ENCODE peak calls at places on chromosomes 16 and 17, in four cellular contexts. T is HepG2, M is GM12878, B is K562. R is an unnamed sample.

GRCh38 chr16:83995756-83996155 is 27.7 kb downstream of the NECAB2 start:
- DNase-seq in M (no peak), T (no peak), B (peak), R (peak)

GRCh38 chr16:351804-352520 is 561 bp downstream of the AXIN1 start:
- DNase-seq in T (no peak), B (no peak), M (no peak), R (peak)

GRCh38 chr16:48617711-48618148 is 7.8 kb upstream of the N4BP1 start:
- DNase-seq in B (no peak), M (no peak), T (no peak), R (no peak)

GRCh38 chr17:74307984-74308773 is 17.8 kb upstream of the KIF19 start:
- DNase-seq in T (no peak), B (peak), M (no peak), R (no peak)

GRCh38 chr17:19401321-19402010 is 9.6 kb upstream of the RNF112 start:
- DNase-seq in B (no peak), M (no peak), T (no peak), R (no peak)

GRCh38 chr16:30367349-30368009 is 2.8 kb downstream of the TBC1D10B start:
- DNase-seq in M (no peak), B (no peak), T (no peak), R (no peak)

GRCh38 chr17:62126292-62126691 is 61.2 kb upstream of the MED13 start:
- DNase-seq in T (no peak), B (peak), M (no peak), R (no peak)

GRCh38 chr17:71378036-71378435 is 742.8 kb upstream of the SOX9 start:
- DNase-seq in B (no peak), M (no peak), T (no peak), R (no peak)

GRCh38 chr17:36647598-36647997 is 46.2 kb downstream of the MRM1 start:
- DNase-seq in T (no peak), B (no peak), M (no peak), R (peak)

GRCh38 chr17:56707312-56708219 is 114.1 kb downstream of the NOG start:
- DNase-seq in B (no peak), M (no peak), T (no peak), R (peak)

GRCh38 chr17:83180264-83180995 is 101.0 kb downstream of the METRNL start:
- DNase-seq in M (no peak), T (no peak), B (no peak), R (no peak)

GRCh38 chr16:47947741-47948140 is 208.1 kb downstream of the ABCC12 start:
- DNase-seq in T (no peak), B (no peak), M (no peak), R (no peak)

GRCh38 chr17:77959926-77960521 is 1.5 kb downstream of the TNRC6C start:
- DNase-seq in M (no peak), B (peak), T (no peak), R (peak)

GRCh38 chr17:2421315-2422147 is 20.7 kb upstream of the MNT start:
- DNase-seq in T (no peak), B (no peak), M (no peak), R (peak)

GRCh38 chr17:1271020-1271423 is 778 bp downstream of the BHLHA9 start:
- DNase-seq in M (no peak), B (no peak), T (no peak), R (peak)

GRCh38 chr17:43530303-43531081 is 15.6 kb downstream of the ETV4 start:
- DNase-seq in M (no peak), T (peak), B (peak), R (peak)

GRCh38 chr16:20901441-20902112 is 1.0 kb downstream of the LYRM1 start:
- DNase-seq in B (peak), M (no peak), T (peak), R (peak)

GRCh38 chr16:81778861-81779539 is at the start of gene PLCG2:
- DNase-seq in B (peak), T (no peak), M (no peak), R (peak)

GRCh38 chr16:11079657-11080187 is 135.4 kb downstream of the CLEC16A start:
- DNase-seq in B (no peak), T (no peak), M (no peak), R (no peak)

GRCh38 chr17:43468746-43469544 is 14.8 kb upstream of the DHX8 start:
- DNase-seq in B (no peak), M (no peak), T (peak), R (no peak)

GRCh38 chr16:69917739-69918138 is 33.4 kb upstream of the CLEC18A start:
- DNase-seq in M (no peak), B (no peak), T (no peak), R (peak)

GRCh38 chr17:48589831-48590602 is at the start of gene HOXB3:
- DNase-seq in T (no peak), B (no peak), M (no peak), R (no peak)

GRCh38 chr17:67672592-67672991 is 45.1 kb upstream of the NOL11 start:
- DNase-seq in B (no peak), M (no peak), T (no peak), R (no peak)

GRCh38 chr16:66254106-66254505 is 112.4 kb upstream of the CDH5 start:
- DNase-seq in M (no peak), B (no peak), T (no peak), R (no peak)

GRCh38 chr17:28599311-28600184 is 723 bp upstream of the SPAG5 start:
- DNase-seq in B (peak), T (peak), M (peak), R (peak)

DNA sequence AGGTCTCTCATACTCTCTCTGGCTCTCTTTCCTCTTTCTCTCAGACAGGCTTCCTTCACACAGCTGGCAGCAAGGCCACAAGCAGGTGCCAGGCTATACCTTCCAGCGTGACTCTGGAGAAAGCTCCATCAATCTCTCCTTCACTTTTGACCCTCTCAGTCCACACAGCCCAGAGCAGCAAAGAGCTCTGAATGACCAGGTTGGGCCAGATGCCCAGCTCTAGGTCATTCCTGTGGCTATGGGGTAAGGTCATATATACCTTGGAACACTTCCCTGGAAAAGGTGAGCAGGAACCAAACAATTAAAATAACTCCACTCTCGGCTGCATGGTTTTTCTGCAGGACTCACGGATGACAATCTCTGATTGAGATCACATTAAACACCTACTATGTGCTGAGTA is 8.8 kb downstream of the ADAP2 start:
- DNase-seq in M (no peak), B (no peak), T (no peak), R (no peak)
- TF ChIP-seq CREB1 in M (no peak), B (no peak), T (no peak), R (no peak)

DNA sequence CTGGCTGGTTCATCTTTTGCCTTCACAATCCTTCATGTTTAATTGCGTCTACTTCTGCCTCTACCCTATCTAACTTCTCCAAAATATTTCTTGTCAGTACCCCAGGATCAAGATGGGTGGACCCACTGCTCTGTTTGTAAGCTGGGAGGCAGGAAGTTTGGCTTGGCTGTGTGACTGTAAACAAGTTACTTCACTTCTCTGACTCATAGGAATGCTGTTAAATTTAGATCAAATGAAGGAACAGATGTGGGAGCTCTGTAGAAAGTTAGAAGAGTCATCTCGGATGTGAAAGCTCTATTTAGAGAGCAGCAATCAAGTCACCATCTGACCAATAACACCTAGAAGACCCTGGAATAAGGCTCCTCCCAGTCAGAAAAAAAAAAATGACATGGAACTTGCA is 55.2 kb upstream of the MRTFB start:
- DNase-seq in M (no peak), B (no peak), T (no peak), R (no peak)
- TF ChIP-seq JUNB in M (no peak), B (no peak), T (no peak), R (no peak)

DNA sequence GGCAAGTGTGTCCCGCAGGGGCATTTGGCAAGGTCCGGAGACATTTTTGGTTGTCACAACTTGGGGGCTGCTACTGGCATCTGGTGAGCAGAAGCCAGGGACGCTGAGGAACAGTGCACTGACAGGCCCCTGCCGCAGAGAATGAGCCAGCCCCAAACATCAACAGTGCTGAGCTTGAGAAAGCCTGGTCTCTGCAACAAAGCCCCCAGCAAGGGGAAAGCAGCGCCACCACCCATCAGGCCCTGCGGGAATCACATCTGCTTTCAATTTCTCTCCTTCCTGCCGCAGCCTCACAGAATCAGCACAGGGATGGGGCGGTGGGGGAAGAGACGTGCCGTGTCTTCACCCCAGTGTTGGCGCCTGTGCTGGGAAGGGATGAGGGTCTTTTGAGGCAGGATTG is 14.8 kb upstream of the PRPSAP1 start:
- DNase-seq in T (no peak), M (no peak), B (no peak), R (peak)
- TF ChIP-seq CREB1 in T (no peak), M (no peak), B (no peak), R (no peak)

DNA sequence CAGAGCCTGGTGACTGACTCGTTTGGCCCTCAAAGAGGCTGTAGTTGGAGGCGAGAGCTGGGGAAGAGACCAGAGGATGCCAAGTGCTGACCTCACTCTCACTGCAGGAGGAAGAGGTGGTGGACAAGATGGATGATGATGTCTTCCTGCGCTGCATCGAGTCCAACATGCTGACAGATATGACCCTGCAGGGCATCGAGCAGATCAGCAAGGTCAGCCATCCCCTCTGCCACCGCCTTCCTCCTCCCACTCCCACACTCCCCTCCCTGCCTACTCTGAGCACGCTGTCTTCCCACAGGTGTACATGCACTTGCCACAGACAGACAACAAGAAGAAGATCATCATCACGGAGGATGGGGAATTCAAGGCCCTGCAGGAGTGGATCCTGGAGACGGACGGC is 26.9 kb downstream of the POLR2A start:
- DNase-seq in B (no peak), M (no peak), T (no peak), R (no peak)
- TF ChIP-seq JUNB in B (no peak), M (no peak), T (no peak), R (no peak)

GRCh38 chr17:37671813-37672544 is 28.7 kb upstream of the DDX52 start:
- DNase-seq in T (peak), B (no peak), M (no peak), R (no peak)
- TF ChIP-seq CREB1 in T (peak), B (no peak), M (no peak), R (no peak)

GRCh38 chr16:3474136-3474779 is 21.0 kb downstream of the C16orf90 start:
- DNase-seq in M (no peak), T (no peak), B (peak), R (no peak)
- TF ChIP-seq JUNB in M (no peak), T (no peak), B (no peak), R (no peak)